ENCODE peak calls at places on chromosomes 7 and 10, in six cellular contexts. Y is IMR-90, O is mesenchymal stem cell, J is neuronal stem cell, G is trophoblast cell, V is H1. K is an unnamed sample.
A peak's percentile ranks its signal among the peaks of the same experiment; 100 is the strongest.

GRCh38 chr10:26697163-26697921 is at the start of gene PDSS1:
- DNase-seq in Y (peak; percentile 50), O (peak; percentile 71), J (peak; percentile 53), G (peak; percentile 72), V (peak; percentile 82), K (peak; percentile 70)

GRCh38 chr7:11228515-11228914 is 254.8 kb downstream of the PHF14 start:
- DNase-seq in Y (no peak), O (peak; percentile 65), J (no peak), G (no peak), V (no peak), K (no peak)

GRCh38 chr10:79027147-79028055 is 41.4 kb upstream of the ZMIZ1 start:
- DNase-seq in Y (no peak), O (no peak), J (no peak), G (no peak), V (no peak), K (no peak)

GRCh38 chr10:54002077-54002476 is 799.0 kb downstream of the PCDH15 start:
- DNase-seq in Y (no peak), O (no peak), J (no peak), G (no peak), V (no peak), K (no peak)

GRCh38 chr7:148750442-148751355 is 52.0 kb downstream of the CUL1 start:
- DNase-seq in Y (no peak), O (no peak), J (no peak), G (no peak), V (no peak), K (no peak)

GRCh38 chr7:139699640-139700504 is 77.9 kb downstream of the HIPK2 start:
- DNase-seq in Y (no peak), O (no peak), J (no peak), G (no peak), V (no peak), K (peak; percentile 66)

GRCh38 chr7:101936612-101937231 is 119.3 kb downstream of the CUX1 start:
- DNase-seq in Y (peak; percentile 33), O (peak; percentile 82), J (no peak), G (no peak), V (peak; percentile 80), K (peak; percentile 98)

GRCh38 chr7:12573885-12574284 is 3.4 kb downstream of the SCIN start:
- DNase-seq in Y (no peak), O (no peak), J (no peak), G (no peak), V (no peak), K (no peak)

GRCh38 chr10:107473221-107473620 is 308.7 kb upstream of the SORCS1 start:
- DNase-seq in Y (no peak), O (no peak), J (no peak), G (no peak), V (no peak), K (no peak)

GRCh38 chr7:134844200-134844599 is 64.8 kb downstream of the CALD1 start:
- DNase-seq in Y (no peak), O (no peak), J (no peak), G (no peak), V (no peak), K (peak; percentile 58)

GRCh38 chr10:53808677-53809076 is 992.4 kb downstream of the PCDH15 start:
- DNase-seq in Y (no peak), O (no peak), J (no peak), G (no peak), V (no peak), K (peak; percentile 75)

GRCh38 chr10:113704637-113705343 is 25.1 kb downstream of the CASP7 start:
- DNase-seq in Y (peak; percentile 60), O (peak; percentile 70), J (peak; percentile 30), G (peak; percentile 63), V (no peak), K (peak; percentile 66)

GRCh38 chr7:157224627-157225026 is 85.9 kb downstream of the UBE3C start:
- DNase-seq in Y (peak; percentile 59), O (peak; percentile 42), J (no peak), G (peak; percentile 10), V (no peak), K (no peak)

DNA sequence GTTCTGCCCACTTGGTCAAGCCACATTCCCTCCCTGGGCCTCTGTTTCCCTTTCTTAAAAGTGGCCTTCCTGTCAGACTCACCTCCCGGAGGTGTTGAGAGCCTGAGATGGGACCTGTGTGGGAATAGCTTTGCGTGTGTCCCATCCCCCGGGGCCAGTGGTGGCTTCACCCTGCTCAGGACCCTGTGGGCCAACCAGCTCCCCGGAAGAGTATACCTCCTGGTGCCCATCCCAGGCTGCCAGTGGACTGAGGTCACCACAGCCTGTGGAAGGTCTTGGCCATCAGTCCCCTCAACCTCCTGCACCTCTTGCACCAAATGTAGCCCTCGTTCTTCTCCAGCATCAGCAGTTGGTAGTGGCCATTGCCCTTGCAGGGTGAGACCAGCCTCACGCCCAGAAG is 145.1 kb downstream of the RGS10 start:
- DNase-seq in Y (no peak), O (no peak), J (no peak), G (no peak), V (no peak), K (no peak)
- H3K4me1 ChIP-seq in Y (peaks cover 26% of the 10 kb centered on the region), O (peaks cover 10% of the 10 kb centered on the region), J (peaks cover 10% of the 10 kb centered on the region), G (no peaks in the 10 kb centered on the region), V (no peaks in the 10 kb centered on the region), K (no peaks in the 10 kb centered on the region)

GRCh38 chr7:131074585-131074984 is 253.1 kb upstream of the MKLN1 start:
- DNase-seq in Y (no peak), O (no peak), J (no peak), G (no peak), V (no peak), K (no peak)

GRCh38 chr7:131068604-131069021 is 259.1 kb upstream of the MKLN1 start:
- DNase-seq in Y (peak; percentile 65), O (peak; percentile 71), J (no peak), G (peak; percentile 46), V (no peak), K (no peak)

GRCh38 chr7:131072505-131073091 is 255.1 kb upstream of the MKLN1 start:
- DNase-seq in Y (peak; percentile 34), O (peak; percentile 32), J (no peak), G (peak; percentile 70), V (no peak), K (peak; percentile 97)

GRCh38 chr7:131074043-131074442 is 253.6 kb upstream of the MKLN1 start:
- DNase-seq in Y (no peak), O (no peak), J (no peak), G (no peak), V (no peak), K (no peak)

DNA sequence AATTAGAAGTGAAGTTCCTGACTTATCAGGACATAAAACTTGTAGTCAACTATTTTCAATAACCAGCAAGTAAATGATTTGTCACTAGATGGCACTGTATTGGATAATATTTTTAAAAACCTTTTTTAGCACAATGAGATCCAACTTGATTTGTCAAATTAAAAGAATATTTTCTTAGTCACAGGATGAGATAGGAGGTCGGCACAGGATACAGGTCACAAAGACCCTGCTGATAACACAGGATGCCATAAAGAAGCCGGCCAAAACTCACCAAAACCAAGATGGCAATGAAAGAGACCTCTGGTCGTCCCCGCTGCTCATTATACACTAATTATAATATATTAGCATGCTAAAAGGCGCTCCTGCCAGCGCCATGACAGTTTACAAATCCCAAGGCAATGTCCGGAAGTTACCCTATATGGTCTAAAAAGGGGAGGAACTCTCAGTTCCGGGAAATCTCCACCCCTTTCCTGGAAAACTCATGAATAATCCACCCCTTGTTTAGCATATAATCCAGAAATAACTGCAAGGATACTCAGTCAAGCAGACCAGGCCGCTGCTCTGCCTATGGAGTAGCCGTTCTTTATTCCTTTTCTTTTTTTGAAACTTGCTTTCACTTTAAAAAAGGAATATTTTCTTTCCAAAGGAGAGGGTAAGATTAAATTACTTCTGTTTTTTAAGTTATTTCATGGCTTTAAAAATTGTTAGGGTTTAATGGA is 255.7 kb upstream of the MKLN1 start:
- DNase-seq in Y (peak; percentile 38), O (peak; percentile 57), J (no peak), G (peak; percentile 89), V (no peak), K (no peak)
- H3K4me3 ChIP-seq in Y (no peak overlapping the region), O (no peak overlapping the region), J (no peak overlapping the region), G (no peak overlapping the region), V (no peak overlapping the region), K (no peak overlapping the region)

GRCh38 chr7:130151591-130152269 is 53.5 kb downstream of the TMEM209 start:
- DNase-seq in Y (peak; percentile 23), O (peak; percentile 40), J (no peak), G (peak; percentile 25), V (no peak), K (no peak)
- H4K8ac ChIP-seq in Y (peak overlapping the region; percentile 25), O (no peak overlapping the region), J (no peak overlapping the region), G (no peak overlapping the region), V (peak overlapping the region; percentile 58), K (no peak overlapping the region)

GRCh38 chr10:11878776-11879175 is 55.6 kb downstream of the PROSER2 start:
- DNase-seq in Y (no peak), O (no peak), J (no peak), G (no peak), V (no peak), K (no peak)
- H3K4me1 ChIP-seq in Y (peaks cover 22% of the 10 kb centered on the region), O (peaks cover 33% of the 10 kb centered on the region), J (peaks cover 16% of the 10 kb centered on the region), G (peaks cover 38% of the 10 kb centered on the region), V (peaks cover 6% of the 10 kb centered on the region), K (peaks cover 6% of the 10 kb centered on the region)

DNA sequence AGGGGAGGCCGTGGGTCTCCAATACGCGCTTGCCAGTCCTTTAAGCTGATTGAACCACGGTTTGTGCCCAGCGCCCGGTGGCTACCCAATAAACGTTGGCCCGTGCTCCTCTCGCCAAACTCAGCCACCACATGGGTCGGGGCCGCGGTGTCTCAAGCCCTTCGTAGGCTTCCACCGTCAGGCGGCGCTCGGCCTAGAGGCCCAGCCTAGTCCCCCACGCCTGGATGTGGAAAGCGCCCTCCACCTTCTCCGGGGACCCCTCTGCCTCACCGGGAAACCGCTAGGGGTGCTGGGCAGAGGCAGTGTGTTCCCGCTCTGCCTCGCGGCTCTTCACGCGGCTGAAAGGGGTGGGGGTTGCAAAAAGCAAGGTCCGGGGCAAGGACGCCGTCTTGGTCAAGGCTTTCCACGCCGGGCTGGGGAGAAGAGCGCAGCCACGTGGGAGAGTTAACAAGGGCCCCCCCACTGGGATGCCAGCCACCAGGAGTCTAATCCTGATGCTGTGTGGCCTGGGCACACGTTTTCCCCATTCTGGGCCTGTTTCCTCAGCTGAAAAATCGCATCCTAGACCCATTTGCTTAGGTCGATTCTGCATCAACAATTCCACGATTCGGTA is 29.8 kb downstream of the LEP start:
- DNase-seq in Y (no peak), O (no peak), J (no peak), G (no peak), V (peak; percentile 67), K (no peak)
- H3K4me3 ChIP-seq in Y (no peak overlapping the region), O (no peak overlapping the region), J (no peak overlapping the region), G (no peak overlapping the region), V (no peak overlapping the region), K (no peak overlapping the region)

DNA sequence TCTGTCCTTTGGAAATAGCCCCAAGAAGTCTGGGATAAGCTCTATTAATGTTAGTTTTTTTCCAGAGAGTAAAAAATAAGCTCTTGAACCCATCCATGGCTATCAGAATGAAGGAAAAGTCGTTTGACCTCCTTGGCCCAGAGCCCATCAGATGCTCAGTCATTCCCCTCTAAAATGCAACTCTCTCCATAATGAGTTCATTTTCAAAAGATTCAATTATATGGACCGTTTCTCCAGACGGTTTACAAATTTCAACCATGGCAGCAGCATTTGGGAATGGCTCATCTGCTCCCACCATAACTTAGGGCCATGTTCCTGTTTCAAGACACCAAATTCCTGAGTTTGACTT is 220.0 kb downstream of the PTPRN2 start:
- DNase-seq in Y (no peak), O (no peak), J (no peak), G (no peak), V (no peak), K (no peak)
- H4K8ac ChIP-seq in Y (no peak overlapping the region), O (no peak overlapping the region), J (no peak overlapping the region), G (no peak overlapping the region), V (no peak overlapping the region), K (no peak overlapping the region)

DNA sequence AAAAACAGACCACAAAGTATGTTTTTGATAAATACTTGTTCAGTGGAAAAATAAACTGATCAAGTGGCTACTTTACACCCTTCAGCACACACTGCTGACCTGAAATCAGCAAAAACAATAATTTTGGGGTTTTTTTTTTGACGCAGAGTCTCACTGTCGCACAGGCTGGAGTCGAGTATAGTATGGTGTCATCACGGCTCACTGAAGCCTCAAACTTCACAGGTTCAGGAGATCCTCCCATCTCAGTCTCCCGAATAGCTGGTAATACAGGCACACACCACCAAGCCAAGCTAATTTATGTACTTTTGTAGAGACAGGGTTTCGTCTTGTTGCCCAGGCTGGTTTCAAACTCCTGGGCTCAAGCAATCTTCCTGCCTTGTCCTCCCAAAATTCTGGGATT is 30.6 kb downstream of the TARP start:
- DNase-seq in Y (no peak), O (no peak), J (no peak), G (no peak), V (no peak), K (no peak)
- H3K4me1 ChIP-seq in Y (no peaks in the 10 kb centered on the region), O (no peaks in the 10 kb centered on the region), J (no peaks in the 10 kb centered on the region), G (no peaks in the 10 kb centered on the region), V (no peaks in the 10 kb centered on the region), K (no peaks in the 10 kb centered on the region)

K was measured in mesendoderm.